ENCODE peak calls at places on chromosomes 13 and 19, in five cellular contexts. Y is heart left ventricle, B is tibial nerve, T is adrenal gland, X is spleen. O is an unnamed sample.

GRCh38 chr19:13986348-13986904 is 19.7 kb downstream of the RFX1 start:
- DNase-seq in Y (peak), B (peak), T (peak), X (peak), O (peak)

GRCh38 chr13:35953537-35954206 is 177.5 kb downstream of the DCLK1 start:
- DNase-seq in Y (no peak), B (peak), T (peak), X (no peak), O (peak)

GRCh38 chr19:45637890-45638667 is 1.1 kb downstream of the EML2 start:
- DNase-seq in Y (no peak), B (no peak), T (peak), X (no peak), O (peak)

GRCh38 chr13:20160346-20161274 is at the start of gene GJA3:
- DNase-seq in Y (peak), B (no peak), T (no peak), X (peak), O (peak)

GRCh38 chr13:42239644-42240043 is 32.3 kb upstream of the AKAP11 start:
- DNase-seq in Y (no peak), B (no peak), T (no peak), X (no peak), O (no peak)

GRCh38 chr13:99909836-99910619 is 61.5 kb downstream of the ZIC5 start:
- DNase-seq in Y (no peak), B (no peak), T (no peak), X (no peak), O (peak)

GRCh38 chr13:48570225-48570828 is 37.4 kb upstream of the RCBTB2 start:
- DNase-seq in Y (no peak), B (no peak), T (no peak), X (no peak), O (no peak)

GRCh38 chr13:110152351-110152750 is 154.6 kb downstream of the COL4A1 start:
- DNase-seq in Y (no peak), B (no peak), T (no peak), X (no peak), O (no peak)

GRCh38 chr13:43242040-43242439 is 218.7 kb downstream of the DNAJC15 start:
- DNase-seq in Y (no peak), B (no peak), T (no peak), X (no peak), O (no peak)

GRCh38 chr19:34232566-34233481 is 21.5 kb upstream of the GARRE1 start:
- DNase-seq in Y (peak), B (peak), T (peak), X (no peak), O (peak)

GRCh38 chr13:44416297-44416696 is 42.7 kb downstream of the SERP2 start:
- DNase-seq in Y (no peak), B (no peak), T (no peak), X (peak), O (no peak)

GRCh38 chr13:33137726-33138125 is 121.5 kb downstream of the KL start:
- DNase-seq in Y (no peak), B (no peak), T (no peak), X (no peak), O (no peak)

GRCh38 chr19:13935765-13936486 is 2.3 kb downstream of the PODNL1 start:
- DNase-seq in Y (no peak), B (no peak), T (no peak), X (no peak), O (no peak)

GRCh38 chr19:48963371-48964204 is 1.5 kb upstream of the FTL start:
- DNase-seq in Y (peak), B (peak), T (peak), X (peak), O (peak)

GRCh38 chr13:80086304-80086721 is 254.6 kb downstream of the SPRY2 start:
- DNase-seq in Y (no peak), B (no peak), T (no peak), X (no peak), O (no peak)

GRCh38 chr19:31331536-31331935 is 17.7 kb downstream of the TSHZ3 start:
- DNase-seq in Y (no peak), B (no peak), T (no peak), X (no peak), O (no peak)

GRCh38 chr19:50833802-50834167 is 411 bp upstream of the KLK15 start:
- DNase-seq in Y (no peak), B (no peak), T (no peak), X (no peak), O (no peak)

GRCh38 chr19:50836543-50837195 is 3.3 kb upstream of the KLK15 start:
- DNase-seq in Y (no peak), B (no peak), T (peak), X (peak), O (no peak)

GRCh38 chr19:50837300-50837699 is 3.9 kb upstream of the KLK15 start:
- DNase-seq in Y (no peak), B (no peak), T (no peak), X (peak), O (no peak)

GRCh38 chr19:50835103-50835784 is 1.9 kb upstream of the KLK15 start:
- DNase-seq in Y (no peak), B (no peak), T (no peak), X (no peak), O (peak)

DNA sequence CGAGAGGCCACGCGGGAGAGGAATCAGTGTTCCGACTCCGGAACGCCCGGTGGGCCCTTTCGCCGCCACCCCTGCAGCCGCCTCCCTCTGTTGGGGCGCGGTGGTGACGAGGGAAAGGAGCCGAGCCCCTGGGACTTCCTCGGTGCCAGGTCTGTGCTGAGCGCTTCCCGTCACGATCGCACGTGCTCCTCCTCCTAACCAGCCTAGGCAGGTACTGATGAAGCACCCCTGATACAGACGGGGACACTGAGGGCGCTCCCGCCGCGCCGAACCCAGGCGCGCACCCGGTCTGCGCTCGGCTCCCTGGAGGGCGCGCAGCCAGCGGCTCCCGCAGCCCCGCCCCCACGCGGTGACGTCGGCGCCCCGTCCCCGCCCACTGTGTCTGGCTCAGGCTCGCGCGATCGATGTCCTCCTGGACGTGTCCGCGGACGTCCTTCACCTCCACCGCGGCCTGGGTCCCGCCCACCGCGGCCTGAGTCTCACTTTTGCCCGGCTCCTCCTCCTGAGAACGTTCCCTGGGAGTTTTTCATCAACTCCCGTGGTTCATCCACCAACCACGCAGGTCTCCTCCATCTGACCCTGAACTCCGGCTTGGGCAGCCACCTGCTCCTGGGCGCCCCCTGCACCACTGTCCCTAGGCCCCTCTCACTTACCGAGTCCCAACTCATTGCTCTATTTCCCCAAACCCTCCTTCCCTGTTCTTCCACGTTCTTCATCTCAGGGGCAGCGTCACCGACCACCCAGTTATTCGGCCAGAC is 2.6 kb upstream of the KLK15 start:
- DNase-seq in Y (peak), B (peak), T (peak), X (peak), O (peak)
- TF ChIP-seq POLR2A in Y (peak), B (no peak), T (peak), X (no peak), O (no peak)

GRCh38 chr13:75870397-75870801 is 234.3 kb downstream of the LMO7 start:
- DNase-seq in Y (no peak), B (peak), T (no peak), X (no peak), O (no peak)

GRCh38 chr13:75869981-75870380 is 233.9 kb downstream of the LMO7 start:
- DNase-seq in Y (no peak), B (no peak), T (no peak), X (no peak), O (no peak)

GRCh38 chr13:75872970-75873369 is 236.8 kb downstream of the LMO7 start:
- DNase-seq in Y (no peak), B (no peak), T (no peak), X (no peak), O (no peak)

GRCh38 chr13:75873499-75873898 is 237.4 kb downstream of the LMO7 start:
- DNase-seq in Y (no peak), B (no peak), T (no peak), X (no peak), O (no peak)

GRCh38 chr13:75871059-75871458 is 234.9 kb downstream of the LMO7 start:
- DNase-seq in Y (no peak), B (no peak), T (no peak), X (no peak), O (no peak)
- H3K4me3 ChIP-seq in Y (no peak), B (peak), T (no peak), X (no peak), O (peak)

DNA sequence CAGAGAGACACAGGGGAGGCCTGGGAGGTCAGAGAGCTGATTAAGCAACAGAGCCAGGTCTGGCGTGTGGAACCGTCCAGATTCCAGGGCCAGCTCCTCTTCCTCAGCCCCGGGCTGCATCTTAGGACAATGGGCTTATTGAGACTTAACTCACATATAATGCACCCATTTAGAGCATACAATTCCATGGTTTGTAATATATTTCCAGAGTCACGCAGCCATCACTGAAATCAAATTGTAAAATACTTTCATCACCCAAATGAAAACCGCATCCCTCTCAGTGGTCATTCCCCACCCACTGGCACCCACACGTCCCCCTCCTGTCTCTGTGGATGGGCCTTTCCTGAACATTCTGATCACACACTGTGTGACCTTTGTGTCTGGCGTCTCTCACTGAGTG is 2.1 kb upstream of the HMG20B start:
- DNase-seq in Y (no peak), B (no peak), T (no peak), X (no peak), O (no peak)
- H3K27ac ChIP-seq in Y (no peak), B (peak), T (no peak), X (no peak), O (no peak)

DNA sequence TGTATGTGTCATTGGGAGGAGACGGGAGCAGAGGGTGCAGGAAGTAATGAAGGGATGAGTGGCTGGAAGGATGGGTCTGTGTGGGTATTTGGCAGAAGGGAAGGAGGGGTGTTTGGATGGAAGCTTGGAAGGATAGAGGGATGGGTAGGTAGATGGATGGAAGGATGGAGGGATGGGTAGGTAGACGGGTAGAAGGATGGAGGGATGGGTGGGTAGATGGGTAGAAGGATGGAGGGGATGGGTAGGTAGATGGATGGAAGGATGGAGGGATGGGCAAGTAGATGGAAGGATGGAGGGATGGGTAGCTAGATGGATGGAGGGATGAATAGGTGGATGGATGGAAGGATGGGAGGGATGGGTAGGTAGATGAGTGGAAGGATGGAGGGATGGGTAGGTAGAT is 41.7 kb upstream of the EHD2 start:
- DNase-seq in Y (no peak), B (no peak), T (no peak), X (no peak), O (no peak)
- TF ChIP-seq POLR2A in Y (no peak), B (no peak), T (no peak), X (no peak), O (no peak)

GRCh38 chr13:29428992-29429315 is 166.5 kb downstream of the SLC7A1 start:
- DNase-seq in Y (no peak), B (no peak), T (no peak), X (no peak), O (no peak)
- H3K4me3 ChIP-seq in Y (peak), B (peak), T (no peak), X (no peak), O (peak)

GRCh38 chr19:42762782-42763181 is 2.7 kb downstream of the PSG8 start:
- DNase-seq in Y (no peak), B (no peak), T (no peak), X (no peak), O (no peak)

GRCh38 chr19:42764836-42765235 is 642 bp downstream of the PSG8 start:
- DNase-seq in Y (no peak), B (no peak), T (no peak), X (no peak), O (no peak)
- H3K27ac ChIP-seq in Y (no peak), B (no peak), T (no peak), X (no peak), O (no peak)

DNA sequence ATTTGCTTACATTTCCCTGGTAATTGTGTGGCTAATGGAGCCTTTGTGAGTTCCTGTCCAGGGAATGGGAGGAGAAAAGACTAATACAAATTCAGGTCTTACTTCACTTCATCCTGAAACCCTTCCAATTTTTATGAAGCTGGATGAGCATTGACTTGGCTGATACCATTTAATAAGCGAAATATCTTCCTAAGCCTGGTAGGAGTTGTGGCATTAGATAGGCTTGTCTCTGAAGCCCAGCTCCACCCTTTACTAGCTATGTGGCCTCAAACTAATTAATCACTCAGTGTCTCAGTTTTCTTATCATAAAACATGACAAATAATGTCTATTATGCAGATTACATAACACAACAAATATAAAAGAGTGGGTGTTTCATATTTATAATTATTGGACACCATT is 106.3 kb downstream of the FGF9 start:
- DNase-seq in Y (no peak), B (no peak), T (no peak), X (no peak), O (no peak)
- TF ChIP-seq POLR2A in Y (no peak), B (no peak), T (no peak), X (no peak), O (no peak)

GRCh38 chr13:24032252-24032651 is 128.3 kb upstream of the SPATA13 start:
- DNase-seq in Y (no peak), B (no peak), T (no peak), X (no peak), O (no peak)
- H3K4me3 ChIP-seq in Y (no peak), B (no peak), T (no peak), X (no peak), O (no peak)

GRCh38 chr13:105672911-105673310 is 862.6 kb downstream of the EFNB2 start:
- DNase-seq in Y (no peak), B (no peak), T (no peak), X (no peak), O (no peak)
- H3K27ac ChIP-seq in Y (no peak), B (no peak), T (no peak), X (no peak), O (no peak)

GRCh38 chr19:55387736-55388497 is 2.2 kb downstream of the RPL28 start:
- DNase-seq in Y (no peak), B (no peak), T (no peak), X (no peak), O (no peak)

GRCh38 chr19:55391702-55392615 is 6.2 kb downstream of the RPL28 start:
- DNase-seq in Y (no peak), B (no peak), T (no peak), X (no peak), O (no peak)

GRCh38 chr19:55391191-55391670 is 5.5 kb downstream of the RPL28 start:
- DNase-seq in Y (no peak), B (no peak), T (no peak), X (no peak), O (no peak)

GRCh38 chr19:55390461-55390880 is 4.7 kb downstream of the RPL28 start:
- DNase-seq in Y (no peak), B (no peak), T (no peak), X (no peak), O (no peak)

GRCh38 chr19:55389386-55390317 is 3.9 kb downstream of the RPL28 start:
- DNase-seq in Y (no peak), B (no peak), T (no peak), X (no peak), O (no peak)
- TF ChIP-seq POLR2A in Y (no peak), B (no peak), T (no peak), X (no peak), O (no peak)